ENCODE peak calls at places on chromosomes 12 and 14, in five cellular contexts. One of them, this sample, is unnamed.

GRCh38 chr12:52231305-52232232 is 1.5 kb upstream of the KRT7 start:
- DNase-seq in AML-193: no peak
- DNase-seq in HTR-8/SVneo: no peak
- DNase-seq in CD8-positive, alpha-beta memory T cell: no peak
- DNase-seq in psoas muscle: no peak
- DNase-seq in this sample: no peak

GRCh38 chr12:50677858-50678257 is 86.0 kb upstream of the ATF1 start:
- DNase-seq in CD8-positive, alpha-beta memory T cell: no peak
- DNase-seq in psoas muscle: no peak
- DNase-seq in AML-193: no peak
- DNase-seq in HTR-8/SVneo: no peak
- DNase-seq in this sample: no peak

GRCh38 chr14:94907626-94908261 is 137.8 kb upstream of the GSC start:
- DNase-seq in psoas muscle: no peak
- DNase-seq in AML-193: no peak
- DNase-seq in HTR-8/SVneo: no peak
- DNase-seq in CD8-positive, alpha-beta memory T cell: no peak
- DNase-seq in this sample: no peak

GRCh38 chr12:85468356-85469157 is 188.5 kb downstream of the ALX1 start:
- DNase-seq in AML-193: peak
- DNase-seq in HTR-8/SVneo: peak
- DNase-seq in CD8-positive, alpha-beta memory T cell: no peak
- DNase-seq in psoas muscle: no peak
- DNase-seq in this sample: peak

GRCh38 chr14:91911474-91912032 is 35.9 kb downstream of the FBLN5 start:
- DNase-seq in HTR-8/SVneo: peak
- DNase-seq in CD8-positive, alpha-beta memory T cell: peak
- DNase-seq in psoas muscle: no peak
- DNase-seq in AML-193: peak
- DNase-seq in this sample: peak

GRCh38 chr12:111764120-111764821 is 2.5 kb upstream of the ALDH2 start:
- DNase-seq in AML-193: no peak
- DNase-seq in psoas muscle: no peak
- DNase-seq in HTR-8/SVneo: no peak
- DNase-seq in CD8-positive, alpha-beta memory T cell: no peak
- DNase-seq in this sample: no peak

GRCh38 chr14:23022849-23023499 is 11.7 kb downstream of the PSMB5 start:
- DNase-seq in psoas muscle: no peak
- DNase-seq in HTR-8/SVneo: no peak
- DNase-seq in AML-193: no peak
- DNase-seq in CD8-positive, alpha-beta memory T cell: no peak
- DNase-seq in this sample: no peak

GRCh38 chr12:1598757-1599156 is 4.4 kb upstream of the FBXL14 start:
- DNase-seq in psoas muscle: no peak
- DNase-seq in CD8-positive, alpha-beta memory T cell: no peak
- DNase-seq in AML-193: no peak
- DNase-seq in HTR-8/SVneo: no peak
- DNase-seq in this sample: no peak

GRCh38 chr12:115430636-115431035 is 746.7 kb upstream of the TBX3 start:
- DNase-seq in AML-193: no peak
- DNase-seq in CD8-positive, alpha-beta memory T cell: no peak
- DNase-seq in HTR-8/SVneo: no peak
- DNase-seq in psoas muscle: no peak
- DNase-seq in this sample: no peak

GRCh38 chr12:104137902-104138746 is at the start of gene NFYB:
- DNase-seq in CD8-positive, alpha-beta memory T cell: peak
- DNase-seq in AML-193: peak
- DNase-seq in HTR-8/SVneo: peak
- DNase-seq in psoas muscle: peak
- DNase-seq in this sample: peak

GRCh38 chr12:119835068-119835467 is 42.1 kb downstream of the CIT start:
- DNase-seq in psoas muscle: no peak
- DNase-seq in CD8-positive, alpha-beta memory T cell: no peak
- DNase-seq in AML-193: no peak
- DNase-seq in HTR-8/SVneo: no peak
- DNase-seq in this sample: no peak

GRCh38 chr12:126668538-126668937 is 1598.4 kb upstream of the TMEM132C start:
- DNase-seq in psoas muscle: no peak
- DNase-seq in HTR-8/SVneo: no peak
- DNase-seq in AML-193: no peak
- DNase-seq in CD8-positive, alpha-beta memory T cell: no peak
- DNase-seq in this sample: no peak

GRCh38 chr12:124306686-124307555 is 12.0 kb downstream of the RFLNA start:
- DNase-seq in CD8-positive, alpha-beta memory T cell: no peak
- DNase-seq in AML-193: no peak
- DNase-seq in HTR-8/SVneo: no peak
- DNase-seq in psoas muscle: no peak
- DNase-seq in this sample: no peak

GRCh38 chr12:100539209-100539608 is 34.3 kb upstream of the GAS2L3 start:
- DNase-seq in psoas muscle: no peak
- DNase-seq in AML-193: no peak
- DNase-seq in CD8-positive, alpha-beta memory T cell: no peak
- DNase-seq in HTR-8/SVneo: no peak
- DNase-seq in this sample: peak

GRCh38 chr14:24160850-24161804 is at the start of gene IRF9:
- DNase-seq in CD8-positive, alpha-beta memory T cell: peak
- DNase-seq in HTR-8/SVneo: peak
- DNase-seq in psoas muscle: peak
- DNase-seq in AML-193: peak
- DNase-seq in this sample: peak

GRCh38 chr12:71810905-71811304 is 28.7 kb upstream of the TBC1D15 start:
- DNase-seq in psoas muscle: no peak
- DNase-seq in HTR-8/SVneo: no peak
- DNase-seq in CD8-positive, alpha-beta memory T cell: no peak
- DNase-seq in AML-193: no peak
- DNase-seq in this sample: no peak

GRCh38 chr12:56007892-56008471 is 10.9 kb downstream of the SUOX start:
- DNase-seq in psoas muscle: no peak
- DNase-seq in CD8-positive, alpha-beta memory T cell: no peak
- DNase-seq in AML-193: no peak
- DNase-seq in HTR-8/SVneo: peak
- DNase-seq in this sample: no peak

GRCh38 chr14:24861083-24861630 is 188.8 kb downstream of the STXBP6 start:
- DNase-seq in CD8-positive, alpha-beta memory T cell: no peak
- DNase-seq in psoas muscle: no peak
- DNase-seq in HTR-8/SVneo: no peak
- DNase-seq in AML-193: no peak
- DNase-seq in this sample: no peak

GRCh38 chr12:18430425-18431048 is 169.2 kb downstream of the PIK3C2G start:
- DNase-seq in HTR-8/SVneo: peak
- DNase-seq in psoas muscle: no peak
- DNase-seq in CD8-positive, alpha-beta memory T cell: no peak
- DNase-seq in AML-193: peak
- DNase-seq in this sample: no peak

GRCh38 chr12:47990351-47991105 is 13.7 kb downstream of the COL2A1 start:
- DNase-seq in HTR-8/SVneo: no peak
- DNase-seq in psoas muscle: no peak
- DNase-seq in CD8-positive, alpha-beta memory T cell: peak
- DNase-seq in AML-193: peak
- DNase-seq in this sample: peak

GRCh38 chr14:32576088-32576795 is 247.1 kb downstream of the AKAP6 start:
- DNase-seq in psoas muscle: no peak
- DNase-seq in CD8-positive, alpha-beta memory T cell: no peak
- DNase-seq in AML-193: peak
- DNase-seq in HTR-8/SVneo: peak
- DNase-seq in this sample: peak

GRCh38 chr12:6828671-6829531 is 694 bp downstream of the P3H3 start:
- DNase-seq in AML-193: no peak
- DNase-seq in HTR-8/SVneo: peak
- DNase-seq in psoas muscle: peak
- DNase-seq in CD8-positive, alpha-beta memory T cell: peak
- DNase-seq in this sample: no peak

GRCh38 chr12:64039285-64039871 is 182.7 kb downstream of the KICS2 start:
- DNase-seq in psoas muscle: no peak
- DNase-seq in AML-193: no peak
- DNase-seq in HTR-8/SVneo: no peak
- DNase-seq in CD8-positive, alpha-beta memory T cell: no peak
- DNase-seq in this sample: no peak

GRCh38 chr14:32313977-32314376 is 15.1 kb upstream of the AKAP6 start:
- DNase-seq in CD8-positive, alpha-beta memory T cell: no peak
- DNase-seq in AML-193: no peak
- DNase-seq in HTR-8/SVneo: no peak
- DNase-seq in psoas muscle: no peak
- DNase-seq in this sample: no peak

GRCh38 chr12:54051916-54052744 is 1.5 kb upstream of the HOXC4 start:
- DNase-seq in CD8-positive, alpha-beta memory T cell: no peak
- DNase-seq in psoas muscle: no peak
- DNase-seq in AML-193: no peak
- DNase-seq in HTR-8/SVneo: no peak
- DNase-seq in this sample: no peak

GRCh38 chr14:42378880-42379279 is 772.2 kb downstream of the LRFN5 start:
- DNase-seq in psoas muscle: no peak
- DNase-seq in CD8-positive, alpha-beta memory T cell: no peak
- DNase-seq in HTR-8/SVneo: no peak
- DNase-seq in AML-193: no peak
- DNase-seq in this sample: no peak

GRCh38 chr12:6141048-6141447 is 16.6 kb upstream of the VWF start:
- DNase-seq in CD8-positive, alpha-beta memory T cell: no peak
- DNase-seq in psoas muscle: no peak
- DNase-seq in HTR-8/SVneo: no peak
- DNase-seq in AML-193: peak
- DNase-seq in this sample: no peak

GRCh38 chr14:85122690-85123089 is 407.3 kb upstream of the FLRT2 start:
- DNase-seq in CD8-positive, alpha-beta memory T cell: no peak
- DNase-seq in HTR-8/SVneo: no peak
- DNase-seq in psoas muscle: no peak
- DNase-seq in AML-193: no peak
- DNase-seq in this sample: no peak

GRCh38 chr14:20998674-20999366 is at the start of gene SLC39A2:
- DNase-seq in psoas muscle: peak
- DNase-seq in HTR-8/SVneo: no peak
- DNase-seq in AML-193: no peak
- DNase-seq in CD8-positive, alpha-beta memory T cell: no peak
- DNase-seq in this sample: no peak

GRCh38 chr14:24259282-24260025 is 3.5 kb downstream of the TGM1 start:
- DNase-seq in AML-193: no peak
- DNase-seq in HTR-8/SVneo: peak
- DNase-seq in CD8-positive, alpha-beta memory T cell: no peak
- DNase-seq in psoas muscle: no peak
- DNase-seq in this sample: no peak

GRCh38 chr14:96852823-96853422 is 55.7 kb downstream of the VRK1 start:
- DNase-seq in psoas muscle: no peak
- DNase-seq in AML-193: peak
- DNase-seq in HTR-8/SVneo: peak
- DNase-seq in CD8-positive, alpha-beta memory T cell: no peak
- DNase-seq in this sample: no peak

GRCh38 chr12:1972260-1972659 is 32.0 kb downstream of the DCP1B start:
- DNase-seq in psoas muscle: no peak
- DNase-seq in AML-193: no peak
- DNase-seq in CD8-positive, alpha-beta memory T cell: no peak
- DNase-seq in HTR-8/SVneo: peak
- DNase-seq in this sample: no peak

GRCh38 chr12:124613151-124613585 is 45.8 kb upstream of the NCOR2 start:
- DNase-seq in CD8-positive, alpha-beta memory T cell: no peak
- DNase-seq in AML-193: no peak
- DNase-seq in HTR-8/SVneo: no peak
- DNase-seq in psoas muscle: no peak
- DNase-seq in this sample: no peak

GRCh38 chr12:7339675-7340074 is 35.8 kb downstream of the ACSM4 start:
- DNase-seq in HTR-8/SVneo: no peak
- DNase-seq in psoas muscle: no peak
- DNase-seq in AML-193: no peak
- DNase-seq in CD8-positive, alpha-beta memory T cell: no peak
- DNase-seq in this sample: no peak

GRCh38 chr14:67410313-67410712 is 1.7 kb downstream of the PLEK2 start:
- DNase-seq in HTR-8/SVneo: no peak
- DNase-seq in AML-193: no peak
- DNase-seq in psoas muscle: no peak
- DNase-seq in CD8-positive, alpha-beta memory T cell: no peak
- DNase-seq in this sample: no peak

GRCh38 chr14:105332352-105332874 is 17.9 kb downstream of the PACS2 start:
- DNase-seq in psoas muscle: no peak
- DNase-seq in CD8-positive, alpha-beta memory T cell: no peak
- DNase-seq in HTR-8/SVneo: no peak
- DNase-seq in AML-193: no peak
- DNase-seq in this sample: no peak

GRCh38 chr14:102917056-102917385 is 5.4 kb upstream of the AMN start:
- DNase-seq in AML-193: no peak
- DNase-seq in HTR-8/SVneo: no peak
- DNase-seq in psoas muscle: no peak
- DNase-seq in CD8-positive, alpha-beta memory T cell: no peak
- DNase-seq in this sample: no peak